ENCODE peak calls at places on chromosomes 12 and 14, in five cellular contexts. One of them, this sample, is unnamed.

GRCh38 chr12:13230500-13230899 is 34.0 kb downstream of the EMP1 start:
- DNase-seq in astrocyte: no peak
- DNase-seq in astrocyte of the spinal cord: no peak
- DNase-seq in adrenal gland: no peak
- DNase-seq in GM12864: no peak
- DNase-seq in this sample: peak

GRCh38 chr14:88599761-88600439 is 37.1 kb downstream of the ZC3H14 start:
- DNase-seq in astrocyte: no peak
- DNase-seq in adrenal gland: no peak
- DNase-seq in astrocyte of the spinal cord: no peak
- DNase-seq in GM12864: peak
- DNase-seq in this sample: no peak

GRCh38 chr12:80175307-80175930 is 76.1 kb downstream of the OTOGL start:
- DNase-seq in astrocyte: no peak
- DNase-seq in GM12864: no peak
- DNase-seq in astrocyte of the spinal cord: no peak
- DNase-seq in adrenal gland: no peak
- DNase-seq in this sample: peak

GRCh38 chr14:99231850-99232401 is 40.1 kb downstream of the BCL11B start:
- DNase-seq in astrocyte: peak
- DNase-seq in GM12864: no peak
- DNase-seq in adrenal gland: no peak
- DNase-seq in astrocyte of the spinal cord: no peak
- DNase-seq in this sample: no peak

GRCh38 chr12:57416039-57416996 is 14.5 kb downstream of the R3HDM2 start:
- DNase-seq in adrenal gland: no peak
- DNase-seq in GM12864: no peak
- DNase-seq in astrocyte: peak
- DNase-seq in astrocyte of the spinal cord: no peak
- DNase-seq in this sample: peak

GRCh38 chr12:105083551-105084105 is 630 bp downstream of the ALDH1L2 start:
- DNase-seq in astrocyte of the spinal cord: peak
- DNase-seq in astrocyte: peak
- DNase-seq in GM12864: no peak
- DNase-seq in adrenal gland: peak
- DNase-seq in this sample: peak

GRCh38 chr14:51304956-51305355 is 64.9 kb downstream of the TMX1 start:
- DNase-seq in GM12864: no peak
- DNase-seq in adrenal gland: no peak
- DNase-seq in astrocyte of the spinal cord: peak
- DNase-seq in astrocyte: peak
- DNase-seq in this sample: peak

GRCh38 chr14:84894254-84894653 is 635.7 kb upstream of the FLRT2 start:
- DNase-seq in GM12864: no peak
- DNase-seq in adrenal gland: no peak
- DNase-seq in astrocyte: no peak
- DNase-seq in astrocyte of the spinal cord: no peak
- DNase-seq in this sample: no peak

GRCh38 chr12:43029971-43030370 is 440.4 kb upstream of the PRICKLE1 start:
- DNase-seq in GM12864: no peak
- DNase-seq in astrocyte of the spinal cord: peak
- DNase-seq in adrenal gland: no peak
- DNase-seq in astrocyte: peak
- DNase-seq in this sample: peak

DNA sequence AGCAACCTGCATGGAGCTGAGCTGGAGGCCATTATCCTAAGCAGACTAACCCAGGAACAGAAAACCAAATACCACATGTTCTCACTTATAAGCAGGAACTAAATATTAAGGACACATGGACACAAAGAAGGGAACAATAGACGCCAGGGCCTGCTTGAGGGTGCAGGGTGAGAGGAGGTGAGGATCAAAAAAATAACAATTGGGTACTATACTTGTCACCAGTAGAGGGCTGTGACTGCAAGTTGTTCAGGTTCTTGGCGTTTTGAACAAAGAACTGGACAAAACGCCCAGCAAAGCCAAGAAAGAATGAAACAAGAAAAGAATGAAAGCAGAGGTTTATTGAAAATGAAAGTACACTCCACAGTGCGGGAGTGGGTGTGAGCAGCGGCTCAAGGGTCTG is 208.5 kb upstream of the NEDD1 start:
- DNase-seq in astrocyte of the spinal cord: no peak
- DNase-seq in adrenal gland: no peak
- DNase-seq in GM12864: no peak
- DNase-seq in astrocyte: no peak
- DNase-seq in this sample: peak
- TF ChIP-seq CTCF in astrocyte of the spinal cord: no peak
- TF ChIP-seq CTCF in adrenal gland: no peak
- TF ChIP-seq CTCF in GM12864: peak
- TF ChIP-seq CTCF in astrocyte: no peak
- TF ChIP-seq CTCF in this sample: peak

DNA sequence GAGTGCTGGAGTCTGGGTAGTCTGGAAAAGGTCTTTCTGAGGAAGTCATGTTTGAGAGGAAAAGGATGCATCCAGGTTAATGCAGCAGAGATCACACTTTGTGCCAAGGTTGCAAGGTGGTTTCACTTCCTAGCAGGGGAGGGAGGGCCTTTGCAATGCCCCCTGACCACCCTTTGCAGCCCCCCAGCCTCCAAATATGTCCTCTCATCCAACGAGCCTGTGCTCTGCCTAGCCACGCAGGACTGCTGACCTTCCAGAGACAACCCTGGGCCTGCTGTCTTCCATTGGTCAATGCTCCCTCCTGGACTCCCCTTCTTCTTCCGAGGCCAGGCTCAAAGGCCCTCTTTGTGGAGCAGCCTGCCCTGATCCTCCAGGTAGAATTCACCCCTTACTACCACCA is 47.3 kb upstream of the TUNAR start:
- DNase-seq in astrocyte: no peak
- DNase-seq in adrenal gland: no peak
- DNase-seq in GM12864: no peak
- DNase-seq in astrocyte of the spinal cord: no peak
- DNase-seq in this sample: no peak
- H3K4me3 ChIP-seq in astrocyte: no peak
- H3K4me3 ChIP-seq in adrenal gland: no peak
- H3K4me3 ChIP-seq in GM12864: no peak
- H3K4me3 ChIP-seq in astrocyte of the spinal cord: no peak
- H3K4me3 ChIP-seq in this sample: no peak

DNA sequence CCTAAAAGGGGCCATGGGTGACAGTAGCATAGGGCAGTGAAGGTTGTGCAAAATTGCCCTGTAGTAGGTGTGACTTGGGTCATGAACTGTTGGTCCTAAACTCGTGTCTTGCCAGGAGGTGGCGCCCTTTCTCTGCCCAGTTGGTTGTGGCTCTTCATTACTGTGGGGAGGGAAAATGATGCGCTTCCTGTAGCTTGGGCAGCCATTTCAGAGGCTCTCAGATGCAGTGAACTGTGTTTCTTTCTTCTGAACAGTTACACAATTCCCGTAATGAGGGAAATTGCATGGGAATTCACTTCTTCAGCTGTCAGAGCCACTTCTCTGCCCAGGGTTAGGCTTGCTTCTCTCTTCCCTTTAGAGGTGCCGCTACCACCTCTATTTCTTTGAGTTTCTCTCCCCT is 148.1 kb upstream of the NRXN3 start:
- DNase-seq in astrocyte of the spinal cord: peak
- DNase-seq in adrenal gland: peak
- DNase-seq in GM12864: peak
- DNase-seq in astrocyte: peak
- DNase-seq in this sample: peak
- TF ChIP-seq CTCF in astrocyte of the spinal cord: peak
- TF ChIP-seq CTCF in adrenal gland: no peak
- TF ChIP-seq CTCF in GM12864: peak
- TF ChIP-seq CTCF in astrocyte: peak
- TF ChIP-seq CTCF in this sample: peak

GRCh38 chr12:112806721-112807120 is 15.2 kb downstream of the RPH3A start:
- DNase-seq in adrenal gland: no peak
- DNase-seq in astrocyte: no peak
- DNase-seq in astrocyte of the spinal cord: no peak
- DNase-seq in GM12864: no peak
- DNase-seq in this sample: no peak

GRCh38 chr12:112807452-112807851 is 15.9 kb downstream of the RPH3A start:
- DNase-seq in astrocyte of the spinal cord: no peak
- DNase-seq in astrocyte: no peak
- DNase-seq in adrenal gland: no peak
- DNase-seq in GM12864: no peak
- DNase-seq in this sample: no peak

GRCh38 chr12:112808176-112808575 is 16.6 kb downstream of the RPH3A start:
- DNase-seq in astrocyte: no peak
- DNase-seq in GM12864: no peak
- DNase-seq in adrenal gland: no peak
- DNase-seq in astrocyte of the spinal cord: no peak
- DNase-seq in this sample: no peak

GRCh38 chr12:112810235-112810917 is 18.8 kb downstream of the RPH3A start:
- DNase-seq in adrenal gland: no peak
- DNase-seq in astrocyte of the spinal cord: no peak
- DNase-seq in astrocyte: no peak
- DNase-seq in GM12864: no peak
- DNase-seq in this sample: no peak

GRCh38 chr12:112809684-112810083 is 18.1 kb downstream of the RPH3A start:
- DNase-seq in astrocyte: no peak
- DNase-seq in GM12864: no peak
- DNase-seq in adrenal gland: no peak
- DNase-seq in astrocyte of the spinal cord: no peak
- DNase-seq in this sample: no peak
- H3K4me3 ChIP-seq in astrocyte: no peak
- H3K4me3 ChIP-seq in GM12864: no peak
- H3K4me3 ChIP-seq in adrenal gland: no peak
- H3K4me3 ChIP-seq in astrocyte of the spinal cord: no peak
- H3K4me3 ChIP-seq in this sample: no peak

DNA sequence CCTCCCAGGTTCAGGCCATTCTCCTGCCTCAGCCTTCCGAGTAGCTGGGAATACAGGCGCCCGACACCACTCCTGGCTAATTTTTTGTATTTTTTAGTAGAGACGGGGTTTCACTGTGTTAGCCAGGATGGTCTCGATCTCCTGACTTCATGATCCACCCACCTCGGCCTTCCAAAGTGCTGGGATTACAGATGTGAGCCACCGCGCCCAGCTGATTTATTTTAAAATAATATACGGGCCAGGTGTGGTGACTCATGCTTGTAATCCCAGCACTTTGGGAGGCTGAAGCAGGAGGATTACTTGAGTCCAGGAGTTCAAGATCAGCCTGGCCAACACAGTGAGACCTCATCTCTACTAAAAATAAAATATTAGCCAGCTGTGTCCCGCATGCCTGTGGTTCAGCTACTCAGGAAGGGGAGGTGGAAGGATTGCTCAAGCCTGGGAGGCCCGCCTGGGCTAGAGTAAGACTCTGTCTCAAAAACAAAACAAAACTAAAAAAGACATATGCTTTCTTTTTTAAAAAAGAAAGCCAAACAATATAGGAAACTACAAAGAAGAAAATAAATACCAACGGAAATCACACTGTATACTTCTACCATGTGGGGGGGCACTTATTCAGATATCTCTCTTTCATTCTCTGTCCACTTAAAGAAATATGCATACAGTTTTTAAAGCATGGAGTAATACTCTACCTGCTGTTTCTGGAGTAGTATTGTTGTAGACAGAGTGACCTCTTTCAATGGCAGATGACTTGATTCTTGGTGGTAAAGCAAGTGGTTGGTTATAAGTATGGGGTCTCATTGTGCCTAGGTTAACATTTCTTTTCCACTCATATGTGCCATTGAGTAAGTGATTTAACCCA is 930 bp upstream of the MIA2 start:
- DNase-seq in astrocyte of the spinal cord: peak
- DNase-seq in adrenal gland: no peak
- DNase-seq in GM12864: no peak
- DNase-seq in astrocyte: peak
- DNase-seq in this sample: peak
- TF ChIP-seq CTCF in astrocyte of the spinal cord: no peak
- TF ChIP-seq CTCF in adrenal gland: no peak
- TF ChIP-seq CTCF in GM12864: no peak
- TF ChIP-seq CTCF in astrocyte: no peak
- TF ChIP-seq CTCF in this sample: no peak

GRCh38 chr12:51004504-51004903 is 21.7 kb downstream of the SLC11A2 start:
- DNase-seq in adrenal gland: no peak
- DNase-seq in astrocyte: no peak
- DNase-seq in GM12864: no peak
- DNase-seq in astrocyte of the spinal cord: no peak
- DNase-seq in this sample: no peak

GRCh38 chr12:51005671-51006070 is 20.5 kb downstream of the SLC11A2 start:
- DNase-seq in astrocyte: no peak
- DNase-seq in adrenal gland: no peak
- DNase-seq in astrocyte of the spinal cord: no peak
- DNase-seq in GM12864: no peak
- DNase-seq in this sample: no peak

GRCh38 chr12:51009038-51009437 is 17.1 kb downstream of the SLC11A2 start:
- DNase-seq in adrenal gland: peak
- DNase-seq in GM12864: no peak
- DNase-seq in astrocyte: no peak
- DNase-seq in astrocyte of the spinal cord: peak
- DNase-seq in this sample: no peak

GRCh38 chr12:51011960-51012359 is 14.2 kb downstream of the SLC11A2 start:
- DNase-seq in astrocyte: no peak
- DNase-seq in adrenal gland: no peak
- DNase-seq in astrocyte of the spinal cord: no peak
- DNase-seq in GM12864: no peak
- DNase-seq in this sample: no peak

DNA sequence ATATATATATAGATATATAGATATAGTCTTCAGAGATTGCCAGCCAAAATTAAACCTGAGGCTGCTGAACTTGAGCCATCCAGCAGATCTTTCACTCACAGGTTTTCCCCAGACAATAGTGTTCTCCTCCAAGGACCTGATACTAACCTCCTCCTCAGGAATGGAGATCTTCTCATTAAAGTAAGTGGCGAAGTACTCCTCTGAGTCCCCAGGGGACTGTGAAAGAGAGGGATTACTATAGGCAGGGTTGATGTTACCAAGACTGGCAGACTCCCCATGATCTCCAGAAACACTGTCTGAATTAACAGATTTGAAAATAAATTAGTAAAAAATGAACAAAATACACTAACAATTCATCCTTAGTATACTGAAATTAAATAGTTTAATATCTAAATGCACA is 17.9 kb downstream of the SLC11A2 start:
- DNase-seq in astrocyte of the spinal cord: no peak
- DNase-seq in adrenal gland: no peak
- DNase-seq in astrocyte: no peak
- DNase-seq in GM12864: no peak
- DNase-seq in this sample: no peak
- H3K4me3 ChIP-seq in astrocyte of the spinal cord: no peak
- H3K4me3 ChIP-seq in adrenal gland: peak
- H3K4me3 ChIP-seq in astrocyte: no peak
- H3K4me3 ChIP-seq in GM12864: no peak
- H3K4me3 ChIP-seq in this sample: no peak

GRCh38 chr12:8045952-8046944 is 13.7 kb downstream of the FOXJ2 start:
- DNase-seq in adrenal gland: peak
- DNase-seq in astrocyte: peak
- DNase-seq in GM12864: peak
- DNase-seq in astrocyte of the spinal cord: peak
- DNase-seq in this sample: peak
- TF ChIP-seq CTCF in adrenal gland: peak
- TF ChIP-seq CTCF in astrocyte: peak
- TF ChIP-seq CTCF in GM12864: peak
- TF ChIP-seq CTCF in astrocyte of the spinal cord: peak
- TF ChIP-seq CTCF in this sample: peak

GRCh38 chr12:64029013-64029857 is 184.7 kb downstream of the SRGAP1 start:
- DNase-seq in adrenal gland: no peak
- DNase-seq in astrocyte of the spinal cord: no peak
- DNase-seq in astrocyte: peak
- DNase-seq in GM12864: no peak
- DNase-seq in this sample: peak
- H3K4me3 ChIP-seq in adrenal gland: no peak
- H3K4me3 ChIP-seq in astrocyte of the spinal cord: no peak
- H3K4me3 ChIP-seq in astrocyte: no peak
- H3K4me3 ChIP-seq in GM12864: no peak
- H3K4me3 ChIP-seq in this sample: no peak

GRCh38 chr12:129928643-129929042 is 24.8 kb upstream of the TMEM132D start:
- DNase-seq in astrocyte of the spinal cord: no peak
- DNase-seq in adrenal gland: no peak
- DNase-seq in astrocyte: no peak
- DNase-seq in GM12864: no peak
- DNase-seq in this sample: no peak
- TF ChIP-seq CTCF in astrocyte of the spinal cord: no peak
- TF ChIP-seq CTCF in adrenal gland: no peak
- TF ChIP-seq CTCF in astrocyte: no peak
- TF ChIP-seq CTCF in GM12864: no peak
- TF ChIP-seq CTCF in this sample: no peak

This sample was measured in fibroblast of the aortic adventitia.